ENCODE peak calls at places on chromosomes 16 and 17, in six cellular contexts. One of them, this sample, is unnamed.

GRCh38 chr17:53032861-53033271 is 789.9 kb upstream of the KIF2B start:
- DNase-seq in ovary: no peak
- DNase-seq in breast epithelium: no peak
- DNase-seq in thyroid gland: peak
- DNase-seq in body of pancreas: peak
- DNase-seq in A549: no peak
- DNase-seq in this sample: no peak

GRCh38 chr17:61394630-61395408 is 4.8 kb upstream of the TBX2 start:
- DNase-seq in ovary: no peak
- DNase-seq in breast epithelium: no peak
- DNase-seq in thyroid gland: no peak
- DNase-seq in body of pancreas: no peak
- DNase-seq in A549: no peak
- DNase-seq in this sample: no peak

GRCh38 chr17:80018917-80019651 is 16.6 kb downstream of the TBC1D16 start:
- DNase-seq in ovary: no peak
- DNase-seq in breast epithelium: no peak
- DNase-seq in thyroid gland: peak
- DNase-seq in body of pancreas: no peak
- DNase-seq in A549: no peak
- DNase-seq in this sample: no peak

GRCh38 chr17:59372138-59372751 is 40.8 kb downstream of the YPEL2 start:
- DNase-seq in ovary: no peak
- DNase-seq in breast epithelium: no peak
- DNase-seq in thyroid gland: no peak
- DNase-seq in body of pancreas: peak
- DNase-seq in A549: no peak
- DNase-seq in this sample: peak

GRCh38 chr17:7436556-7437368 is 1.5 kb downstream of the TMEM102 start:
- DNase-seq in ovary: peak
- DNase-seq in breast epithelium: peak
- DNase-seq in thyroid gland: peak
- DNase-seq in body of pancreas: peak
- DNase-seq in A549: peak
- DNase-seq in this sample: peak

GRCh38 chr16:87076950-87077749 is 240.0 kb downstream of the C16orf95 start:
- DNase-seq in ovary: no peak
- DNase-seq in breast epithelium: no peak
- DNase-seq in thyroid gland: peak
- DNase-seq in body of pancreas: peak
- DNase-seq in A549: peak
- DNase-seq in this sample: no peak

GRCh38 chr17:48241131-48241591 is 133.6 kb downstream of the SNX11 start:
- DNase-seq in ovary: no peak
- DNase-seq in breast epithelium: no peak
- DNase-seq in thyroid gland: no peak
- DNase-seq in body of pancreas: peak
- DNase-seq in A549: peak
- DNase-seq in this sample: peak

GRCh38 chr17:46811978-46812583 is 6.4 kb downstream of the WNT3 start:
- DNase-seq in ovary: no peak
- DNase-seq in breast epithelium: no peak
- DNase-seq in thyroid gland: no peak
- DNase-seq in body of pancreas: no peak
- DNase-seq in A549: no peak
- DNase-seq in this sample: no peak

GRCh38 chr17:79607941-79608728 is 2.7 kb downstream of the RBFOX3 start:
- DNase-seq in ovary: no peak
- DNase-seq in breast epithelium: no peak
- DNase-seq in thyroid gland: peak
- DNase-seq in body of pancreas: no peak
- DNase-seq in A549: no peak
- DNase-seq in this sample: no peak

GRCh38 chr17:59702304-59702703 is 4.9 kb downstream of the PTRH2 start:
- DNase-seq in ovary: no peak
- DNase-seq in breast epithelium: no peak
- DNase-seq in thyroid gland: no peak
- DNase-seq in body of pancreas: no peak
- DNase-seq in A549: no peak
- DNase-seq in this sample: no peak

GRCh38 chr17:32161506-32162365 is 19.4 kb downstream of the RHOT1 start:
- DNase-seq in ovary: no peak
- DNase-seq in breast epithelium: no peak
- DNase-seq in thyroid gland: no peak
- DNase-seq in body of pancreas: no peak
- DNase-seq in A549: no peak
- DNase-seq in this sample: no peak

GRCh38 chr16:19817875-19818274 is 66.8 kb downstream of the GPRC5B start:
- DNase-seq in ovary: no peak
- DNase-seq in breast epithelium: no peak
- DNase-seq in thyroid gland: no peak
- DNase-seq in body of pancreas: no peak
- DNase-seq in A549: no peak
- DNase-seq in this sample: no peak

GRCh38 chr17:1904273-1905052 is 74.7 kb downstream of the RPA1 start:
- DNase-seq in ovary: no peak
- DNase-seq in breast epithelium: no peak
- DNase-seq in thyroid gland: no peak
- DNase-seq in body of pancreas: no peak
- DNase-seq in A549: no peak
- DNase-seq in this sample: no peak

GRCh38 chr17:60230358-60230757 is 80.6 kb downstream of the CA4 start:
- DNase-seq in ovary: no peak
- DNase-seq in breast epithelium: no peak
- DNase-seq in thyroid gland: no peak
- DNase-seq in body of pancreas: no peak
- DNase-seq in A549: no peak
- DNase-seq in this sample: no peak

GRCh38 chr17:62150471-62150870 is 85.4 kb upstream of the MED13 start:
- DNase-seq in ovary: no peak
- DNase-seq in breast epithelium: no peak
- DNase-seq in thyroid gland: no peak
- DNase-seq in body of pancreas: no peak
- DNase-seq in A549: no peak
- DNase-seq in this sample: no peak

GRCh38 chr16:48352648-48353347 is 32.4 kb downstream of the SIAH1 start:
- DNase-seq in ovary: no peak
- DNase-seq in breast epithelium: no peak
- DNase-seq in thyroid gland: no peak
- DNase-seq in body of pancreas: no peak
- DNase-seq in A549: no peak
- DNase-seq in this sample: no peak

GRCh38 chr17:7262192-7263070 is at the start of gene CLDN7:
- DNase-seq in ovary: no peak
- DNase-seq in breast epithelium: peak
- DNase-seq in thyroid gland: peak
- DNase-seq in body of pancreas: peak
- DNase-seq in A549: no peak
- DNase-seq in this sample: no peak

GRCh38 chr17:4148611-4149308 is 5.8 kb downstream of the CYB5D2 start:
- DNase-seq in ovary: no peak
- DNase-seq in breast epithelium: no peak
- DNase-seq in thyroid gland: no peak
- DNase-seq in body of pancreas: no peak
- DNase-seq in A549: no peak
- DNase-seq in this sample: no peak

GRCh38 chr16:74608944-74609343 is 2.0 kb upstream of the GLG1 start:
- DNase-seq in ovary: no peak
- DNase-seq in breast epithelium: no peak
- DNase-seq in thyroid gland: no peak
- DNase-seq in body of pancreas: no peak
- DNase-seq in A549: no peak
- DNase-seq in this sample: no peak

GRCh38 chr16:75621170-75621477 is 2.0 kb downstream of the ADAT1 start:
- DNase-seq in ovary: no peak
- DNase-seq in breast epithelium: no peak
- DNase-seq in thyroid gland: no peak
- DNase-seq in body of pancreas: no peak
- DNase-seq in A549: peak
- DNase-seq in this sample: no peak

GRCh38 chr17:80119271-80119791 is 17.9 kb downstream of the GAA start:
- DNase-seq in ovary: no peak
- DNase-seq in breast epithelium: no peak
- DNase-seq in thyroid gland: no peak
- DNase-seq in body of pancreas: no peak
- DNase-seq in A549: no peak
- DNase-seq in this sample: no peak

GRCh38 chr16:86467490-86467889 is 42.8 kb upstream of the FOXF1 start:
- DNase-seq in ovary: no peak
- DNase-seq in breast epithelium: no peak
- DNase-seq in thyroid gland: no peak
- DNase-seq in body of pancreas: no peak
- DNase-seq in A549: no peak
- DNase-seq in this sample: no peak

GRCh38 chr16:87581867-87582220 is 20.5 kb upstream of the JPH3 start:
- DNase-seq in ovary: peak
- DNase-seq in breast epithelium: no peak
- DNase-seq in thyroid gland: peak
- DNase-seq in body of pancreas: peak
- DNase-seq in A549: peak
- DNase-seq in this sample: peak

GRCh38 chr17:4604111-4604644 is 19.8 kb downstream of the SMTNL2 start:
- DNase-seq in ovary: peak
- DNase-seq in breast epithelium: no peak
- DNase-seq in thyroid gland: peak
- DNase-seq in body of pancreas: no peak
- DNase-seq in A549: no peak
- DNase-seq in this sample: no peak

GRCh38 chr17:74728702-74729075 is 8.4 kb upstream of the RAB37 start:
- DNase-seq in ovary: no peak
- DNase-seq in breast epithelium: no peak
- DNase-seq in thyroid gland: no peak
- DNase-seq in body of pancreas: no peak
- DNase-seq in A549: no peak
- DNase-seq in this sample: no peak

GRCh38 chr17:75005291-75005690 is 7.2 kb upstream of the MRPL58 start:
- DNase-seq in ovary: no peak
- DNase-seq in breast epithelium: no peak
- DNase-seq in thyroid gland: no peak
- DNase-seq in body of pancreas: no peak
- DNase-seq in A549: no peak
- DNase-seq in this sample: no peak

GRCh38 chr16:1003551-1004347 is 22.2 kb downstream of the SOX8 start:
- DNase-seq in ovary: no peak
- DNase-seq in breast epithelium: no peak
- DNase-seq in thyroid gland: no peak
- DNase-seq in body of pancreas: no peak
- DNase-seq in A549: no peak
- DNase-seq in this sample: no peak

GRCh38 chr17:79045830-79046500 is 22.0 kb downstream of the C1QTNF1 start:
- DNase-seq in ovary: peak
- DNase-seq in breast epithelium: peak
- DNase-seq in thyroid gland: peak
- DNase-seq in body of pancreas: peak
- DNase-seq in A549: peak
- DNase-seq in this sample: peak

DNA sequence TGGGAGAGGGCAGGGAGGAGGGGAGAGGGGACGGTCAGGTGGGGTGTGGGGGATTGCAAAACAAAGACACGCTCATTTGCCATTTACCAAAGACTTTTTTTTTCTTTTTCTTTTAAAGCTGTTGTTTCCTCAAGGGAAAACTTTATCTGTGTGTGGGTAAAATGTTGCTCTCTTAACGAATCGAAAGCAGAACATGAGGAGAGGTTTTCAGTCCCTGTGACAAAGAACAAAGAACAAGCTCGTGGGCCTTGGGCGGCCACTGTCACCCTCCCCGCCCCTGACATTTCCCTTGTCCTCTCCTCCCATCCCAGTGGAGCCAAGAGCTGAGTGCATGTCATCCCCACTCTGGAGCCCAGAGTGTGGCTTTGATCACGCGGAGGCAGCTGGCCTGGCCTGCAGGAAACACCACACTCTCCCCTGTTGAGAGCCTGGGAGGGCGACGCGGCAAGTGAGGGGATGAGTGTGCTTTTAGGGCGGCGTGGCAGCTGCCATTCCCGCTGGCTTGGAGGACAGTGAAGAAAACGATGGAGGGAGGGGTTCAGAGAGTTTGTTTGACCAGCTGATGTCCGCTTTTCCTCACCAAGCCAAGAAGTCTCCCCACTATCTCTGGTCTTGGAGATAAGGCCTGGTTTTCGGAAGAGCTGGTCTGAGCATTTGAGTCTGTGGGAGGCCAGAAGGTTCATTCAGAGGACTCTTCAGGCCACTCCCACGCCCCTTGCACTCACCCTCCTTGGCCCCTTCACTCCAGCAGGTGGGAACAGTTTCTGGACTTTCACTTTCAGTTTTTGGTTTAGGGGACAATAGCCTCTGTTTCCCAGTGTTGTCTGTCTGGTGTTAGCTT is 11.4 kb downstream of the CCR7 start:
- DNase-seq in ovary: peak
- DNase-seq in breast epithelium: no peak
- DNase-seq in thyroid gland: peak
- DNase-seq in body of pancreas: peak
- DNase-seq in A549: no peak
- DNase-seq in this sample: peak
- H3K27ac ChIP-seq in ovary: peak
- H3K27ac ChIP-seq in breast epithelium: peak
- H3K27ac ChIP-seq in thyroid gland: peak
- H3K27ac ChIP-seq in body of pancreas: peak
- H3K27ac ChIP-seq in A549: peak
- H3K27ac ChIP-seq in this sample: peak

DNA sequence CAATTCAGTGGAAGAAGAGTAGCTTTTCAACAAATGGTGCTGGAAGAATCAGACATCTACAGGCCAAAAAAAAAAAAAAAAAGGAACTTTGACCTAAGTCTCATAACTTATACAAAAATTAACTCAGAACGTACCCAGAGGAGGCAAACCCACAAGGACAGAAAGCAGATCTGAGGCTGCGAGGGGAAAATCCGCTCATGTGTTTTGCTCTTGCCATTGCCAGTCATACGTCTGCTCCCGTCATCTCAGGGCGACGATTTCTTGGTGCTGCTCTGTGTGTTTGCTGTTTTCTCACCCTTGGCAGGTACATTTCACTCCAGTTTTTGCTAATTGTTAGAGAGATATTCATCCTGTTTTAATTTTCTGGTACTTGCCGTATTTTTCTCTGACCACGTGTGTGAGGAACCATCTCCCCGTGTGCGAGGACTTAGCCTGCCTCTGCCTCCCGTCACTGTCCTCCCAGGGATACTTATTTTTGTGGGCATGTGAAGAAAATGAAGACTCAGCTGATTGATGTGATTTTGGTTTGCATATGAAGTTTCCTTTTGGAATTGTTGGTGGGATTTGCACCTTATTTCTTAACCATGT is 33.4 kb upstream of the ACSF3 start:
- DNase-seq in ovary: no peak
- DNase-seq in breast epithelium: no peak
- DNase-seq in thyroid gland: no peak
- DNase-seq in body of pancreas: no peak
- DNase-seq in A549: no peak
- DNase-seq in this sample: no peak
- TF ChIP-seq POLR2A in ovary: no peak
- TF ChIP-seq POLR2A in breast epithelium: no peak
- TF ChIP-seq POLR2A in thyroid gland: no peak
- TF ChIP-seq POLR2A in body of pancreas: no peak
- TF ChIP-seq POLR2A in A549: no peak
- TF ChIP-seq POLR2A in this sample: no peak

GRCh38 chr17:58333396-58334207 is 5.0 kb upstream of the TSPOAP1 start:
- DNase-seq in ovary: no peak
- DNase-seq in breast epithelium: no peak
- DNase-seq in thyroid gland: no peak
- DNase-seq in body of pancreas: no peak
- DNase-seq in A549: no peak
- DNase-seq in this sample: no peak
- H3K27ac ChIP-seq in ovary: no peak
- H3K27ac ChIP-seq in breast epithelium: no peak
- H3K27ac ChIP-seq in thyroid gland: no peak
- H3K27ac ChIP-seq in body of pancreas: no peak
- H3K27ac ChIP-seq in A549: no peak
- H3K27ac ChIP-seq in this sample: no peak

GRCh38 chr17:40340880-40341807 is 23.4 kb downstream of the GJD3 start:
- DNase-seq in ovary: peak
- DNase-seq in breast epithelium: peak
- DNase-seq in thyroid gland: peak
- DNase-seq in body of pancreas: peak
- DNase-seq in A549: peak
- DNase-seq in this sample: peak
- TF ChIP-seq POLR2A in ovary: peak
- TF ChIP-seq POLR2A in breast epithelium: no peak
- TF ChIP-seq POLR2A in thyroid gland: no peak
- TF ChIP-seq POLR2A in body of pancreas: peak
- TF ChIP-seq POLR2A in A549: no peak
- TF ChIP-seq POLR2A in this sample: peak